ENCODE peak calls at places on chromosome 5, in ten cellular contexts. One of them, this sample, is unnamed.

GRCh38 chr5:87229780-87230179 is 37.9 kb upstream of the RASA1 start:
- DNase-seq in astrocyte of the spinal cord: no peak
- DNase-seq in endothelial cell: no peak
- DNase-seq in AG04450: no peak
- DNase-seq in stimulated activated CD4-positive, alpha-beta T cell treated with anti-CD3 and anti-CD28 coated beads, Interleukin-2, amount 100 ng/mL, for 48 hours: no peak
- DNase-seq in kidney: no peak
- DNase-seq in NCI-H146: no peak
- DNase-seq in hypothalamus: no peak
- DNase-seq in esophagus squamous epithelium: no peak
- DNase-seq in mesothelial cell of epicardium: no peak
- DNase-seq in this sample: no peak

GRCh38 chr5:175542966-175543235 is 64.5 kb downstream of the SFXN1 start:
- DNase-seq in esophagus squamous epithelium: no peak
- DNase-seq in mesothelial cell of epicardium: no peak
- DNase-seq in AG04450: no peak
- DNase-seq in hypothalamus: no peak
- DNase-seq in astrocyte of the spinal cord: no peak
- DNase-seq in stimulated activated CD4-positive, alpha-beta T cell treated with anti-CD3 and anti-CD28 coated beads, Interleukin-2, amount 100 ng/mL, for 48 hours: no peak
- DNase-seq in kidney: no peak
- DNase-seq in endothelial cell: no peak
- DNase-seq in NCI-H146: no peak
- DNase-seq in this sample: no peak

GRCh38 chr5:43193171-43193951 is 1.3 kb downstream of the NIM1K start:
- DNase-seq in mesothelial cell of epicardium: no peak
- DNase-seq in stimulated activated CD4-positive, alpha-beta T cell treated with anti-CD3 and anti-CD28 coated beads, Interleukin-2, amount 100 ng/mL, for 48 hours: peak
- DNase-seq in hypothalamus: peak
- DNase-seq in astrocyte of the spinal cord: peak
- DNase-seq in NCI-H146: peak
- DNase-seq in AG04450: peak
- DNase-seq in esophagus squamous epithelium: no peak
- DNase-seq in endothelial cell: peak
- DNase-seq in kidney: no peak
- DNase-seq in this sample: peak

GRCh38 chr5:1876708-1877433 is 5.9 kb downstream of the IRX4 start:
- DNase-seq in NCI-H146: no peak
- DNase-seq in hypothalamus: no peak
- DNase-seq in kidney: no peak
- DNase-seq in stimulated activated CD4-positive, alpha-beta T cell treated with anti-CD3 and anti-CD28 coated beads, Interleukin-2, amount 100 ng/mL, for 48 hours: no peak
- DNase-seq in AG04450: no peak
- DNase-seq in esophagus squamous epithelium: no peak
- DNase-seq in mesothelial cell of epicardium: no peak
- DNase-seq in astrocyte of the spinal cord: no peak
- DNase-seq in endothelial cell: no peak
- DNase-seq in this sample: no peak

GRCh38 chr5:179913461-179913860 is 5.8 kb upstream of the TBC1D9B start:
- DNase-seq in NCI-H146: no peak
- DNase-seq in endothelial cell: no peak
- DNase-seq in astrocyte of the spinal cord: no peak
- DNase-seq in hypothalamus: no peak
- DNase-seq in esophagus squamous epithelium: no peak
- DNase-seq in mesothelial cell of epicardium: no peak
- DNase-seq in stimulated activated CD4-positive, alpha-beta T cell treated with anti-CD3 and anti-CD28 coated beads, Interleukin-2, amount 100 ng/mL, for 48 hours: no peak
- DNase-seq in AG04450: no peak
- DNase-seq in kidney: no peak
- DNase-seq in this sample: no peak

GRCh38 chr5:33313150-33313549 is 127.6 kb upstream of the TARS1 start:
- DNase-seq in NCI-H146: no peak
- DNase-seq in AG04450: peak
- DNase-seq in stimulated activated CD4-positive, alpha-beta T cell treated with anti-CD3 and anti-CD28 coated beads, Interleukin-2, amount 100 ng/mL, for 48 hours: no peak
- DNase-seq in hypothalamus: no peak
- DNase-seq in esophagus squamous epithelium: no peak
- DNase-seq in astrocyte of the spinal cord: peak
- DNase-seq in mesothelial cell of epicardium: no peak
- DNase-seq in kidney: no peak
- DNase-seq in endothelial cell: no peak
- DNase-seq in this sample: no peak

GRCh38 chr5:170486366-170486765 is 17.5 kb upstream of the KCNIP1 start:
- DNase-seq in esophagus squamous epithelium: no peak
- DNase-seq in mesothelial cell of epicardium: no peak
- DNase-seq in endothelial cell: no peak
- DNase-seq in AG04450: no peak
- DNase-seq in hypothalamus: no peak
- DNase-seq in stimulated activated CD4-positive, alpha-beta T cell treated with anti-CD3 and anti-CD28 coated beads, Interleukin-2, amount 100 ng/mL, for 48 hours: no peak
- DNase-seq in NCI-H146: no peak
- DNase-seq in astrocyte of the spinal cord: no peak
- DNase-seq in kidney: no peak
- DNase-seq in this sample: no peak

GRCh38 chr5:141040093-141040762 is 10.9 kb upstream of the PCDHB1 start:
- DNase-seq in astrocyte of the spinal cord: no peak
- DNase-seq in esophagus squamous epithelium: no peak
- DNase-seq in endothelial cell: peak
- DNase-seq in kidney: peak
- DNase-seq in hypothalamus: peak
- DNase-seq in mesothelial cell of epicardium: peak
- DNase-seq in NCI-H146: peak
- DNase-seq in AG04450: no peak
- DNase-seq in stimulated activated CD4-positive, alpha-beta T cell treated with anti-CD3 and anti-CD28 coated beads, Interleukin-2, amount 100 ng/mL, for 48 hours: no peak
- DNase-seq in this sample: peak

GRCh38 chr5:106374956-106375355 is 1295.8 kb downstream of the EFNA5 start:
- DNase-seq in AG04450: no peak
- DNase-seq in endothelial cell: no peak
- DNase-seq in stimulated activated CD4-positive, alpha-beta T cell treated with anti-CD3 and anti-CD28 coated beads, Interleukin-2, amount 100 ng/mL, for 48 hours: no peak
- DNase-seq in NCI-H146: no peak
- DNase-seq in esophagus squamous epithelium: no peak
- DNase-seq in kidney: no peak
- DNase-seq in hypothalamus: no peak
- DNase-seq in mesothelial cell of epicardium: no peak
- DNase-seq in astrocyte of the spinal cord: no peak
- DNase-seq in this sample: no peak

GRCh38 chr5:125823572-125823971 is 599.6 kb upstream of the GRAMD2B start:
- DNase-seq in astrocyte of the spinal cord: peak
- DNase-seq in mesothelial cell of epicardium: no peak
- DNase-seq in esophagus squamous epithelium: no peak
- DNase-seq in AG04450: no peak
- DNase-seq in kidney: no peak
- DNase-seq in stimulated activated CD4-positive, alpha-beta T cell treated with anti-CD3 and anti-CD28 coated beads, Interleukin-2, amount 100 ng/mL, for 48 hours: no peak
- DNase-seq in NCI-H146: no peak
- DNase-seq in hypothalamus: no peak
- DNase-seq in endothelial cell: no peak
- DNase-seq in this sample: no peak

GRCh38 chr5:168471785-168472184 is 14.5 kb upstream of the RARS1 start:
- DNase-seq in esophagus squamous epithelium: no peak
- DNase-seq in NCI-H146: no peak
- DNase-seq in endothelial cell: no peak
- DNase-seq in hypothalamus: no peak
- DNase-seq in AG04450: no peak
- DNase-seq in kidney: no peak
- DNase-seq in mesothelial cell of epicardium: no peak
- DNase-seq in astrocyte of the spinal cord: peak
- DNase-seq in stimulated activated CD4-positive, alpha-beta T cell treated with anti-CD3 and anti-CD28 coated beads, Interleukin-2, amount 100 ng/mL, for 48 hours: no peak
- DNase-seq in this sample: no peak

GRCh38 chr5:175216991-175217390 is 227.0 kb downstream of the DRD1 start:
- DNase-seq in endothelial cell: no peak
- DNase-seq in esophagus squamous epithelium: no peak
- DNase-seq in NCI-H146: no peak
- DNase-seq in hypothalamus: no peak
- DNase-seq in mesothelial cell of epicardium: no peak
- DNase-seq in AG04450: no peak
- DNase-seq in stimulated activated CD4-positive, alpha-beta T cell treated with anti-CD3 and anti-CD28 coated beads, Interleukin-2, amount 100 ng/mL, for 48 hours: no peak
- DNase-seq in astrocyte of the spinal cord: no peak
- DNase-seq in kidney: no peak
- DNase-seq in this sample: no peak

GRCh38 chr5:133610489-133611356 is 1.6 kb downstream of the FSTL4 start:
- DNase-seq in stimulated activated CD4-positive, alpha-beta T cell treated with anti-CD3 and anti-CD28 coated beads, Interleukin-2, amount 100 ng/mL, for 48 hours: peak
- DNase-seq in endothelial cell: peak
- DNase-seq in esophagus squamous epithelium: no peak
- DNase-seq in astrocyte of the spinal cord: peak
- DNase-seq in mesothelial cell of epicardium: peak
- DNase-seq in kidney: peak
- DNase-seq in AG04450: no peak
- DNase-seq in NCI-H146: peak
- DNase-seq in hypothalamus: peak
- DNase-seq in this sample: peak

GRCh38 chr5:92002875-92003274 is 619.8 kb upstream of the ARRDC3 start:
- DNase-seq in endothelial cell: no peak
- DNase-seq in stimulated activated CD4-positive, alpha-beta T cell treated with anti-CD3 and anti-CD28 coated beads, Interleukin-2, amount 100 ng/mL, for 48 hours: no peak
- DNase-seq in esophagus squamous epithelium: no peak
- DNase-seq in NCI-H146: no peak
- DNase-seq in astrocyte of the spinal cord: no peak
- DNase-seq in mesothelial cell of epicardium: no peak
- DNase-seq in AG04450: peak
- DNase-seq in hypothalamus: no peak
- DNase-seq in kidney: no peak
- DNase-seq in this sample: no peak

GRCh38 chr5:68086857-68087256 is 128.7 kb upstream of the PIK3R1 start:
- DNase-seq in stimulated activated CD4-positive, alpha-beta T cell treated with anti-CD3 and anti-CD28 coated beads, Interleukin-2, amount 100 ng/mL, for 48 hours: no peak
- DNase-seq in hypothalamus: peak
- DNase-seq in esophagus squamous epithelium: no peak
- DNase-seq in mesothelial cell of epicardium: no peak
- DNase-seq in endothelial cell: no peak
- DNase-seq in NCI-H146: no peak
- DNase-seq in astrocyte of the spinal cord: peak
- DNase-seq in AG04450: peak
- DNase-seq in kidney: no peak
- DNase-seq in this sample: no peak

GRCh38 chr5:83097582-83098265 is 20.4 kb downstream of the XRCC4 start:
- DNase-seq in astrocyte of the spinal cord: peak
- DNase-seq in endothelial cell: no peak
- DNase-seq in stimulated activated CD4-positive, alpha-beta T cell treated with anti-CD3 and anti-CD28 coated beads, Interleukin-2, amount 100 ng/mL, for 48 hours: no peak
- DNase-seq in esophagus squamous epithelium: no peak
- DNase-seq in AG04450: no peak
- DNase-seq in hypothalamus: no peak
- DNase-seq in mesothelial cell of epicardium: no peak
- DNase-seq in kidney: no peak
- DNase-seq in NCI-H146: no peak
- DNase-seq in this sample: no peak

GRCh38 chr5:40410939-40411635 is 268.6 kb upstream of the PTGER4 start:
- DNase-seq in astrocyte of the spinal cord: peak
- DNase-seq in endothelial cell: no peak
- DNase-seq in AG04450: no peak
- DNase-seq in esophagus squamous epithelium: no peak
- DNase-seq in kidney: no peak
- DNase-seq in hypothalamus: no peak
- DNase-seq in mesothelial cell of epicardium: no peak
- DNase-seq in stimulated activated CD4-positive, alpha-beta T cell treated with anti-CD3 and anti-CD28 coated beads, Interleukin-2, amount 100 ng/mL, for 48 hours: no peak
- DNase-seq in NCI-H146: no peak
- DNase-seq in this sample: no peak

GRCh38 chr5:174421408-174421805 is 303.0 kb upstream of the MSX2 start:
- DNase-seq in endothelial cell: no peak
- DNase-seq in AG04450: no peak
- DNase-seq in astrocyte of the spinal cord: no peak
- DNase-seq in hypothalamus: no peak
- DNase-seq in mesothelial cell of epicardium: no peak
- DNase-seq in kidney: no peak
- DNase-seq in NCI-H146: no peak
- DNase-seq in esophagus squamous epithelium: no peak
- DNase-seq in stimulated activated CD4-positive, alpha-beta T cell treated with anti-CD3 and anti-CD28 coated beads, Interleukin-2, amount 100 ng/mL, for 48 hours: no peak
- DNase-seq in this sample: no peak

This sample was measured in COR-L47.